ENCODE peak calls at places on chromosomes 3 and 15, in four cellular contexts. L, P, I and G are unnamed samples. For H3K4me1, the result is how much of the 10 kb centered on the place peaks cover.

GRCh38 chr3:71989165-71989564 is 204.2 kb upstream of the PROK2 start:
- DNase-seq in L (no peak), P (no peak), I (no peak), G (no peak)

GRCh38 chr3:14377838-14378169 is 24.6 kb upstream of the SLC6A6 start:
- DNase-seq in L (no peak), P (no peak), I (no peak), G (no peak)

GRCh38 chr3:125606291-125606690 is 11.0 kb upstream of the OSBPL11 start:
- DNase-seq in L (no peak), P (no peak), I (no peak), G (no peak)

GRCh38 chr15:36392666-36393266 is 186.7 kb upstream of the CDIN1 start:
- DNase-seq in L (no peak), P (no peak), I (no peak), G (no peak)

GRCh38 chr15:41269887-41270286 is 38.8 kb downstream of the CHP1 start:
- DNase-seq in L (no peak), P (no peak), I (no peak), G (no peak)

GRCh38 chr15:72375501-72375845 is 341 bp downstream of the HEXA start:
- DNase-seq in L (no peak), P (no peak), I (peak), G (peak)

GRCh38 chr15:88650556-88650955 is 11.7 kb downstream of the ISG20 start:
- DNase-seq in L (no peak), P (peak), I (no peak), G (peak)

GRCh38 chr3:187264946-187265345 is 26.6 kb downstream of the MASP1 start:
- DNase-seq in L (no peak), P (no peak), I (no peak), G (no peak)

GRCh38 chr15:88035381-88035780 is 221.2 kb downstream of the NTRK3 start:
- DNase-seq in L (no peak), P (no peak), I (no peak), G (no peak)

GRCh38 chr15:58987036-58987435 is 427 bp upstream of the RNF111 start:
- DNase-seq in L (no peak), P (no peak), I (no peak), G (no peak)

GRCh38 chr3:149342413-149343340 is 9.2 kb upstream of the TM4SF18 start:
- DNase-seq in L (no peak), P (no peak), I (no peak), G (no peak)

GRCh38 chr3:102224171-102224570 is 210.6 kb upstream of the ZPLD1 start:
- DNase-seq in L (no peak), P (no peak), I (no peak), G (peak)

GRCh38 chr3:99871231-99871898 is 53.7 kb downstream of the CMSS1 start:
- DNase-seq in L (no peak), P (no peak), I (no peak), G (no peak)

GRCh38 chr3:99869621-99870020 is 52.0 kb downstream of the CMSS1 start:
- DNase-seq in L (no peak), P (no peak), I (no peak), G (no peak)

GRCh38 chr3:99870712-99871111 is 53.0 kb downstream of the CMSS1 start:
- DNase-seq in L (no peak), P (no peak), I (no peak), G (no peak)

GRCh38 chr3:99875573-99875924 is 57.9 kb downstream of the CMSS1 start:
- DNase-seq in L (peak), P (no peak), I (no peak), G (no peak)

DNA sequence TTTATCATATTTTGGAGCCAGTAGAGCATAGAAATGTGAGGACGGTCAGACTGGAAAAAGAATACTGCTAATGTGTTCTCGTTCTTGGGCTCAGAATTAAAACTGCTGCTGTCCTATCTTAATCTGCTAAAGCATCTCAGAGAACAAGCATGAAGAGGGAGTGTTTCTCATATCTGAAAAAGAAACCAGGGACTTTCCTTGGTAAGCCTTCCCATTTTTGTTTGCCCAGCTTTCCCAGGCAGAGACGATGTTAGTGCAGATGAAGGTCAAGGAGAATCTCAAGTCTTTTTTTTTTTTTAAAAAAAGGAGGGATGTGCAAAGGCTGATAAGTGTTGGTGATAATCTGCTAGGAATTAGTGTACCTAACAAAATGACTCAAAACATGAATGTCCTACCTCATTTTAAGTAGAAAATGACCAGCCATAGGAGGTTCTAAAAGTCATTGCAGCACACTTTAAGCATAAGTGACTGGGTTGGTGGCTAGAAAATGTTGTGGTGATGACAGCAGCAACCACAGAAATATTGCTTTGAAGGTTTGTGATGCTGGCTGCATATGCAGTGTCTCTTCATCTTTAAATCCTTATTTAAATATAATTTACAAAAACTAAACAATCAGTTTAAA is 55.1 kb downstream of the CMSS1 start:
- DNase-seq in L (no peak), P (no peak), I (no peak), G (no peak)
- H3K4me3 ChIP-seq in L (no peak), P (peak), I (peak), G (peak)

GRCh38 chr15:76998661-76999285 is 3.8 kb downstream of the PSTPIP1 start:
- DNase-seq in L (no peak), P (no peak), I (no peak), G (no peak)
- H3K4me1 ChIP-seq in L (under half), P (under half), I (under half), G (under half)

GRCh38 chr3:185822957-185823279 is 1.9 kb downstream of the IGF2BP2 start:
- DNase-seq in L (no peak), P (no peak), I (no peak), G (no peak)
- H3K4me3 ChIP-seq in L (peak), P (peak), I (peak), G (peak)

GRCh38 chr3:152291649-152292066 is 22.9 kb downstream of the MBNL1 start:
- DNase-seq in L (no peak), P (no peak), I (no peak), G (no peak)
- H3K4me1 ChIP-seq in L (under half), P (under half), I (under half), G (under half)

GRCh38 chr3:11637901-11638668 is 5.6 kb downstream of the VGLL4 start:
- DNase-seq in L (no peak), P (no peak), I (no peak), G (no peak)

GRCh38 chr3:11641316-11641682 is 2.4 kb downstream of the VGLL4 start:
- DNase-seq in L (no peak), P (no peak), I (no peak), G (no peak)

GRCh38 chr3:11641683-11642407 is 1.9 kb downstream of the VGLL4 start:
- DNase-seq in L (no peak), P (no peak), I (no peak), G (no peak)

GRCh38 chr3:11638669-11639402 is 4.9 kb downstream of the VGLL4 start:
- DNase-seq in L (no peak), P (peak), I (no peak), G (no peak)

GRCh38 chr3:11640009-11640673 is 3.6 kb downstream of the VGLL4 start:
- DNase-seq in L (no peak), P (no peak), I (no peak), G (no peak)
- H3K4me3 ChIP-seq in L (no peak), P (peak), I (no peak), G (no peak)

GRCh38 chr15:96347181-96348111 is 16.9 kb downstream of the NR2F2 start:
- DNase-seq in L (no peak), P (no peak), I (no peak), G (peak)
- H3K4me1 ChIP-seq in L (under half), P (under half), I (under half), G (under half)

GRCh38 chr15:98711810-98712209 is 63.5 kb downstream of the IGF1R start:
- DNase-seq in L (no peak), P (no peak), I (no peak), G (no peak)
- H3K4me3 ChIP-seq in L (no peak), P (no peak), I (no peak), G (no peak)

DNA sequence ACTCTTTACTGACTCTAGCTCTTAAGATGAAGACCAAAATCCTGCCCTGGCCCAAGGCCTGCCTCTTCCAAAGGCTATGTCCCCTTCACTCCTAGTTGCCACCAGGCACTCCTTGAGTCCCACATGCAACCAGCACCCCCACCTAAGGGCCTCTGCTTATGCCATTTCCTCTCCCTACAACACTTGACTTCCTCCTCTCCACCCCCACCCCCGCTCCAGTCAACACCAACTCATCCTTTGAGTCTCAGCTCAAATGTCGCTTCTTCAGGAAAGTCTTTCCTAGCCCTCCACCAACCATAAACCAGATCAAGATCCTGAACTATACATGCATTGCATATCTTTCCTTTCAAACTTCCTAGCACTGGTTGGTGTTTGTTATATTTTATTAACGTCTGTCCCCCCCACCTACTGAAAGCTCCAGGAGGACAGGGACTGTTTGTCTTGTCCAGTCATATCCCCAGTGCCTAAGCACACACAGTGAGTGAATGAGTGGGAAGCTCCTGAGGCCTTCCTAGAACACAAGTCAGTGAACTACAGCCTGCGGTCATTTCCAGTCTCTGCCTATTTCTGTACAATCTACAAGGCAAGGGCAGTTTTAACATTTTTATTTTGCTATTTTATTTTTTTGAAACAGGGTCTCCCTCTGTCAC is 7.3 kb downstream of the TBC1D2B start:
- DNase-seq in L (no peak), P (no peak), I (no peak), G (no peak)
- H3K4me1 ChIP-seq in L (under half), P (under half), I (under half), G (under half)

DNA sequence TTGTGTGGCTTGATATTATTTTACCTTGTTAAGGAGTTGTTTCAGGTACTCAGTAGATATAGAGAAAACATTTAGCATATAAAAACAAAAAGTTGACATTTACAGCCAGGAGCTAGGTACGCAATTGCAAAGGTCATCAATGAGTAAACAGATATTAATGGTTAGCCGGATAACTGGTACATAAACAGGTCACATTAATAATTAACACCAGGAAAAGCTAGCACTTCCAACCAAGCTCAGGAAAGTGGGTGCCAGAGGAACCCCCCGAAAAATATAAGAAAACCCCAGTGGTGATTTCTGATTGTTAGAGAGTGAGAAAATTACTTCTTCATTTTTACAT is 146.6 kb upstream of the NR2F2 start:
- DNase-seq in L (no peak), P (no peak), I (no peak), G (no peak)
- H3K4me3 ChIP-seq in L (no peak), P (no peak), I (no peak), G (no peak)

DNA sequence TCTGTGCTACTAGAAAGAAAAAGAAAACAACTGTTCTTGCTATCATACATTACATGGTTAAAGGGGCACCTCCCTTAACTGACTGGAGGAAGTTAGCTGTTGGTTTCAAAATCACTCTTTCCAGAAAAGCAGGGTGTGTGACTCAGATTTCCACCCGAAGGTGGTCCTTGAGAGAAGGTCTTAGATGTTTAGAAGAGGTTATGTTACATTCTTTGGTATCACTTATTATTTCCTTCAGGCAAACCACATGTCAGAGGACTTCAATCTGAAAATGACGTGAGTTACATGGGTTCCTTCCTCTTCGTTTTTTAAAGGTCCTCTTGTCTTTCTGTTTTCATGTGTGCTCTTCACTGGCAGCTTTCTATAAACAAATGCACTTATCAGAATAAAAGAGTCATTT is 307.9 kb upstream of the CBLB start:
- DNase-seq in L (no peak), P (no peak), I (no peak), G (no peak)
- H3K4me1 ChIP-seq in L (under half), P (under half), I (under half), G (under half)